ENCODE peak calls at places on chromosomes 3 and 15, in ten cellular contexts. Y is heart right ventricle; W is G401; B is AG08395; S is ELR; C is DMS79 treated with DMSO at 0.1 percent for 48 hours; L is stimulated activated CD4-positive, alpha-beta T cell treated with anti-CD3 and anti-CD28 coated beads, Interleukin-1b, Interleukin-23, amount 100 ng/mL, for 4 hours; D is IMR-90; Z is HL-60; Q is Kasumi-1. R is an unnamed sample.

GRCh38 chr15:69016021-69016595 is 1.6 kb downstream of the NOX5 start:
- DNase-seq in B (no peak), L (no peak), D (no peak), C (no peak), W (no peak), Z (no peak), Q (no peak), S (no peak), Y (no peak), R (no peak)

GRCh38 chr15:34799149-34799824 is 3.9 kb upstream of the ACTC1 start:
- DNase-seq in Y (peak), Z (no peak), B (no peak), D (no peak), C (peak), Q (no peak), S (no peak), L (no peak), W (peak), R (no peak)

GRCh38 chr3:123098411-123099330 is 31.8 kb downstream of the PDIA5 start:
- DNase-seq in Z (no peak), D (no peak), C (no peak), Y (no peak), W (no peak), B (peak), L (no peak), S (no peak), Q (no peak), R (no peak)

GRCh38 chr3:46359748-46360509 is 6.0 kb downstream of the CCR2 start:
- DNase-seq in C (peak), B (peak), L (no peak), Y (no peak), S (peak), Q (peak), Z (no peak), W (peak), D (peak), R (no peak)

GRCh38 chr3:11613319-11613718 is 30.4 kb downstream of the VGLL4 start:
- DNase-seq in Y (no peak), Q (no peak), L (no peak), S (no peak), Z (no peak), D (no peak), C (peak), W (no peak), B (peak), R (no peak)

GRCh38 chr15:89802986-89803820 is 11.4 kb downstream of the ANPEP start:
- DNase-seq in C (no peak), L (no peak), Y (no peak), W (no peak), D (no peak), S (no peak), Z (no peak), B (no peak), Q (no peak), R (no peak)

GRCh38 chr15:29838352-29839010 is 16.2 kb upstream of the TJP1 start:
- DNase-seq in Z (no peak), Y (no peak), L (no peak), B (no peak), D (no peak), S (no peak), C (no peak), Q (no peak), W (no peak), R (no peak)

GRCh38 chr3:66938338-66938963 is 59.7 kb upstream of the KBTBD8 start:
- DNase-seq in Q (peak), W (peak), S (peak), C (peak), D (peak), Y (peak), L (peak), Z (peak), B (peak), R (peak)

GRCh38 chr15:89500397-89501270 is 4.3 kb upstream of the RHCG start:
- DNase-seq in Q (no peak), B (no peak), Y (no peak), S (peak), L (no peak), C (no peak), D (no peak), Z (no peak), W (no peak), R (no peak)

GRCh38 chr15:83287541-83288027 is 3.1 kb upstream of the BNC1 start:
- DNase-seq in Q (no peak), S (peak), C (no peak), L (no peak), W (no peak), Y (no peak), Z (no peak), D (peak), B (peak), R (no peak)

GRCh38 chr15:67917636-67918035 is 77.8 kb upstream of the RNU6-1 start:
- DNase-seq in Y (no peak), C (no peak), Q (no peak), Z (no peak), B (no peak), S (no peak), D (no peak), W (no peak), L (no peak), R (no peak)

GRCh38 chr3:18843930-18844329 is 304.4 kb upstream of the KCNH8 start:
- DNase-seq in S (no peak), W (no peak), Y (no peak), L (no peak), C (no peak), Q (no peak), D (no peak), Z (no peak), B (no peak), R (no peak)

GRCh38 chr15:27681038-27681437 is 418.1 kb downstream of the OCA2 start:
- DNase-seq in Y (no peak), W (peak), C (no peak), L (no peak), S (no peak), B (no peak), D (no peak), Z (no peak), Q (no peak), R (no peak)

GRCh38 chr15:74752486-74753395 is 4.1 kb downstream of the CYP1A2 start:
- DNase-seq in Z (no peak), L (no peak), Q (no peak), C (no peak), D (peak), W (no peak), B (peak), Y (no peak), S (peak), R (no peak)

GRCh38 chr3:67901681-67902080 is 247.3 kb upstream of the SUCLG2 start:
- DNase-seq in L (no peak), Z (no peak), S (no peak), W (no peak), Q (peak), C (no peak), Y (no peak), D (no peak), B (no peak), R (no peak)

R was measured in memory B cell.